ENCODE peak calls at places on chromosomes 4 and X, in ten cellular contexts. One of them, this sample, is unnamed.

GRCh38 chrX:100895365-100896075 is 21.4 kb upstream of the NOX1 start:
- DNase-seq in upper lobe of right lung: no peak
- DNase-seq in cardiac fibroblast: peak; percentile 57
- DNase-seq in K562: no peak
- DNase-seq in right atrium auricular region: no peak
- DNase-seq in AG04450: no peak
- DNase-seq in glutamatergic neuron: peak; percentile 15
- DNase-seq in astrocyte of the spinal cord: peak; percentile 41
- DNase-seq in prostate gland: no peak
- DNase-seq in mesothelial cell of epicardium: no peak
- DNase-seq in this sample: peak; percentile 3

GRCh38 chr4:8015512-8015911 is 75.9 kb upstream of the AFAP1 start:
- DNase-seq in upper lobe of right lung: no peak
- DNase-seq in cardiac fibroblast: peak; percentile 26
- DNase-seq in K562: peak; percentile 20
- DNase-seq in right atrium auricular region: no peak
- DNase-seq in AG04450: no peak
- DNase-seq in glutamatergic neuron: no peak
- DNase-seq in astrocyte of the spinal cord: peak; percentile 8
- DNase-seq in prostate gland: no peak
- DNase-seq in mesothelial cell of epicardium: no peak
- DNase-seq in this sample: no peak

GRCh38 chr4:178953447-178954120 is 1511.3 kb upstream of the AGA start:
- DNase-seq in upper lobe of right lung: no peak
- DNase-seq in cardiac fibroblast: no peak
- DNase-seq in K562: no peak
- DNase-seq in right atrium auricular region: no peak
- DNase-seq in AG04450: no peak
- DNase-seq in glutamatergic neuron: no peak
- DNase-seq in astrocyte of the spinal cord: no peak
- DNase-seq in prostate gland: no peak
- DNase-seq in mesothelial cell of epicardium: no peak
- DNase-seq in this sample: no peak

GRCh38 chrX:39508300-39508692 is 589.5 kb downstream of the BCOR start:
- DNase-seq in upper lobe of right lung: no peak
- DNase-seq in cardiac fibroblast: no peak
- DNase-seq in K562: no peak
- DNase-seq in right atrium auricular region: no peak
- DNase-seq in AG04450: no peak
- DNase-seq in glutamatergic neuron: no peak
- DNase-seq in astrocyte of the spinal cord: no peak
- DNase-seq in prostate gland: no peak
- DNase-seq in mesothelial cell of epicardium: no peak
- DNase-seq in this sample: no peak

GRCh38 chr4:8886625-8887406 is 15.2 kb upstream of the HMX1 start:
- DNase-seq in upper lobe of right lung: no peak
- DNase-seq in cardiac fibroblast: no peak
- DNase-seq in K562: peak; percentile 51
- DNase-seq in right atrium auricular region: no peak
- DNase-seq in AG04450: no peak
- DNase-seq in glutamatergic neuron: no peak
- DNase-seq in astrocyte of the spinal cord: no peak
- DNase-seq in prostate gland: no peak
- DNase-seq in mesothelial cell of epicardium: no peak
- DNase-seq in this sample: no peak

GRCh38 chr4:187065836-187066235 is 342.2 kb upstream of the FAT1 start:
- DNase-seq in upper lobe of right lung: no peak
- DNase-seq in cardiac fibroblast: no peak
- DNase-seq in K562: no peak
- DNase-seq in right atrium auricular region: no peak
- DNase-seq in AG04450: no peak
- DNase-seq in glutamatergic neuron: no peak
- DNase-seq in astrocyte of the spinal cord: no peak
- DNase-seq in prostate gland: no peak
- DNase-seq in mesothelial cell of epicardium: no peak
- DNase-seq in this sample: no peak

GRCh38 chrX:30593435-30594200 is 16.1 kb upstream of the TASL start:
- DNase-seq in upper lobe of right lung: no peak
- DNase-seq in cardiac fibroblast: no peak
- DNase-seq in K562: no peak
- DNase-seq in right atrium auricular region: no peak
- DNase-seq in AG04450: no peak
- DNase-seq in glutamatergic neuron: no peak
- DNase-seq in astrocyte of the spinal cord: no peak
- DNase-seq in prostate gland: no peak
- DNase-seq in mesothelial cell of epicardium: no peak
- DNase-seq in this sample: no peak

GRCh38 chr4:55554453-55555030 is 7.8 kb upstream of the CLOCK start:
- DNase-seq in upper lobe of right lung: no peak
- DNase-seq in cardiac fibroblast: peak; percentile 78
- DNase-seq in K562: no peak
- DNase-seq in right atrium auricular region: no peak
- DNase-seq in AG04450: no peak
- DNase-seq in glutamatergic neuron: no peak
- DNase-seq in astrocyte of the spinal cord: peak; percentile 62
- DNase-seq in prostate gland: no peak
- DNase-seq in mesothelial cell of epicardium: no peak
- DNase-seq in this sample: no peak

GRCh38 chr4:145871209-145871608 is 67.4 kb downstream of the ZNF827 start:
- DNase-seq in upper lobe of right lung: no peak
- DNase-seq in cardiac fibroblast: no peak
- DNase-seq in K562: no peak
- DNase-seq in right atrium auricular region: no peak
- DNase-seq in AG04450: no peak
- DNase-seq in glutamatergic neuron: no peak
- DNase-seq in astrocyte of the spinal cord: peak; percentile 18
- DNase-seq in prostate gland: no peak
- DNase-seq in mesothelial cell of epicardium: no peak
- DNase-seq in this sample: no peak

GRCh38 chr4:145867416-145867815 is 71.2 kb downstream of the ZNF827 start:
- DNase-seq in upper lobe of right lung: no peak
- DNase-seq in cardiac fibroblast: no peak
- DNase-seq in K562: no peak
- DNase-seq in right atrium auricular region: no peak
- DNase-seq in AG04450: no peak
- DNase-seq in glutamatergic neuron: no peak
- DNase-seq in astrocyte of the spinal cord: no peak
- DNase-seq in prostate gland: no peak
- DNase-seq in mesothelial cell of epicardium: no peak
- DNase-seq in this sample: no peak

GRCh38 chr4:145870155-145871020 is 68.2 kb downstream of the ZNF827 start:
- DNase-seq in upper lobe of right lung: no peak
- DNase-seq in cardiac fibroblast: no peak
- DNase-seq in K562: no peak
- DNase-seq in right atrium auricular region: no peak
- DNase-seq in AG04450: no peak
- DNase-seq in glutamatergic neuron: no peak
- DNase-seq in astrocyte of the spinal cord: no peak
- DNase-seq in prostate gland: no peak
- DNase-seq in mesothelial cell of epicardium: no peak
- DNase-seq in this sample: no peak

GRCh38 chr4:145865274-145865941 is 73.2 kb downstream of the ZNF827 start:
- DNase-seq in upper lobe of right lung: no peak
- DNase-seq in cardiac fibroblast: no peak
- DNase-seq in K562: no peak
- DNase-seq in right atrium auricular region: no peak
- DNase-seq in AG04450: no peak
- DNase-seq in glutamatergic neuron: no peak
- DNase-seq in astrocyte of the spinal cord: no peak
- DNase-seq in prostate gland: no peak
- DNase-seq in mesothelial cell of epicardium: no peak
- DNase-seq in this sample: no peak

GRCh38 chr4:145868637-145869409 is 69.8 kb downstream of the ZNF827 start:
- DNase-seq in upper lobe of right lung: no peak
- DNase-seq in cardiac fibroblast: no peak
- DNase-seq in K562: no peak
- DNase-seq in right atrium auricular region: no peak
- DNase-seq in AG04450: no peak
- DNase-seq in glutamatergic neuron: no peak
- DNase-seq in astrocyte of the spinal cord: peak; percentile 16
- DNase-seq in prostate gland: no peak
- DNase-seq in mesothelial cell of epicardium: no peak
- DNase-seq in this sample: no peak
- TF ChIP-seq CTCF in upper lobe of right lung: peak; percentile 12
- TF ChIP-seq CTCF in cardiac fibroblast: no peak
- TF ChIP-seq CTCF in K562: no peak
- TF ChIP-seq CTCF in right atrium auricular region: no peak
- TF ChIP-seq CTCF in AG04450: peak; percentile 29
- TF ChIP-seq CTCF in glutamatergic neuron: peak; percentile 19
- TF ChIP-seq CTCF in astrocyte of the spinal cord: peak; percentile 16
- TF ChIP-seq CTCF in prostate gland: no peak
- TF ChIP-seq CTCF in mesothelial cell of epicardium: peak; percentile 34
- TF ChIP-seq CTCF in this sample: no peak

DNA sequence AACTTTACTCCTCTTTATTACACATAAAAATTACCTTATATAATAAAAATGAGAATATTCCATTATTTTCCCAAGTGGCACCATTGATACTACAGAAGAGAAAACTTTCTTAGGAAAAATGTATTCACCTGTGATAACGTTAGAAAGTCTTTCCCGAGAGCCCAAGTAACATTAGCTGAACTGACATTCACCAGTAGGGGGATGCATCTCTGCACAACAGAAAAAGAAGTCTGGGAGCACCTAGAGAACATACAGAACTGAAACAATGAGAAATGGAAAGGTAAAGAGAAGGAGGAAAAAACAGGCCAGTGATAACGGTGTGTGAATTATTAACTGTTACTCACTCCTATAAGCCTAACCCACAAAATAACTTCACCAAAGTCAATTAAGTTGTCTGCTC is 423.3 kb downstream of the CENPC start:
- DNase-seq in upper lobe of right lung: no peak
- DNase-seq in cardiac fibroblast: peak; percentile 1
- DNase-seq in K562: no peak
- DNase-seq in right atrium auricular region: no peak
- DNase-seq in AG04450: no peak
- DNase-seq in glutamatergic neuron: no peak
- DNase-seq in astrocyte of the spinal cord: no peak
- DNase-seq in prostate gland: no peak
- DNase-seq in mesothelial cell of epicardium: no peak
- DNase-seq in this sample: no peak
- TF ChIP-seq CTCF in upper lobe of right lung: no peak
- TF ChIP-seq CTCF in cardiac fibroblast: peak; percentile 20
- TF ChIP-seq CTCF in K562: no peak
- TF ChIP-seq CTCF in right atrium auricular region: no peak
- TF ChIP-seq CTCF in AG04450: no peak
- TF ChIP-seq CTCF in glutamatergic neuron: peak; percentile 64
- TF ChIP-seq CTCF in astrocyte of the spinal cord: peak; percentile 43
- TF ChIP-seq CTCF in prostate gland: no peak
- TF ChIP-seq CTCF in mesothelial cell of epicardium: peak; percentile 49
- TF ChIP-seq CTCF in this sample: peak; percentile 59

DNA sequence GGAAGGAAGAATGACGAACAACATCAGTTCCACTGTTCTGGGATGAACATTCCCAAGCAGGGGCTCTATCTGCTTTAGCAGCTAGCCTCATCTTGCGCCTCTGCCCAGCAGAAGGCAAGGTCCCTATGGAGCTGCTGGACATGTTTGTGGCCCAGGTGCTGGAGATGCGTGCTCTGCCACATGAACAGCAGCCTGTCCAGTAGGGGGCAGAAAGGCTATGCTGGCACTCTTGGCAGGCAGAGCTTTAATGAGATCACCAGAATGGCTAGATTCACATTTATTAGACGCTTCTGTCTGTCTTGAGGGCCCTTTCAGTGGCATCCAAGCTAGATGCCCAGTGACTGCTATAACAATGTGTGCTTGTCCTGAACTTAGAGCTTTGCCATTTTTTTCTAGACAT is 1826.0 kb downstream of the STIM2 start:
- DNase-seq in upper lobe of right lung: no peak
- DNase-seq in cardiac fibroblast: peak; percentile 28
- DNase-seq in K562: peak; percentile 10
- DNase-seq in right atrium auricular region: no peak
- DNase-seq in AG04450: no peak
- DNase-seq in glutamatergic neuron: peak; percentile 72
- DNase-seq in astrocyte of the spinal cord: peak; percentile 12
- DNase-seq in prostate gland: no peak
- DNase-seq in mesothelial cell of epicardium: no peak
- DNase-seq in this sample: peak; percentile 39
- TF ChIP-seq CTCF in upper lobe of right lung: peak; percentile 9
- TF ChIP-seq CTCF in cardiac fibroblast: peak; percentile 65
- TF ChIP-seq CTCF in K562: no peak
- TF ChIP-seq CTCF in right atrium auricular region: no peak
- TF ChIP-seq CTCF in AG04450: peak; percentile 57
- TF ChIP-seq CTCF in glutamatergic neuron: peak; percentile 68
- TF ChIP-seq CTCF in astrocyte of the spinal cord: peak; percentile 59
- TF ChIP-seq CTCF in prostate gland: no peak
- TF ChIP-seq CTCF in mesothelial cell of epicardium: no peak
- TF ChIP-seq CTCF in this sample: peak; percentile 46

GRCh38 chr4:86565641-86566040 is 28.5 kb upstream of the PTPN13 start:
- DNase-seq in upper lobe of right lung: no peak
- DNase-seq in cardiac fibroblast: no peak
- DNase-seq in K562: no peak
- DNase-seq in right atrium auricular region: no peak
- DNase-seq in AG04450: no peak
- DNase-seq in glutamatergic neuron: no peak
- DNase-seq in astrocyte of the spinal cord: no peak
- DNase-seq in prostate gland: no peak
- DNase-seq in mesothelial cell of epicardium: no peak
- DNase-seq in this sample: no peak

GRCh38 chr4:86558799-86559198 is 35.3 kb upstream of the PTPN13 start:
- DNase-seq in upper lobe of right lung: no peak
- DNase-seq in cardiac fibroblast: no peak
- DNase-seq in K562: no peak
- DNase-seq in right atrium auricular region: no peak
- DNase-seq in AG04450: no peak
- DNase-seq in glutamatergic neuron: no peak
- DNase-seq in astrocyte of the spinal cord: peak; percentile 17
- DNase-seq in prostate gland: peak; percentile 11
- DNase-seq in mesothelial cell of epicardium: no peak
- DNase-seq in this sample: no peak

GRCh38 chr4:86560447-86560846 is 33.7 kb upstream of the PTPN13 start:
- DNase-seq in upper lobe of right lung: no peak
- DNase-seq in cardiac fibroblast: no peak
- DNase-seq in K562: no peak
- DNase-seq in right atrium auricular region: no peak
- DNase-seq in AG04450: no peak
- DNase-seq in glutamatergic neuron: no peak
- DNase-seq in astrocyte of the spinal cord: no peak
- DNase-seq in prostate gland: no peak
- DNase-seq in mesothelial cell of epicardium: no peak
- DNase-seq in this sample: no peak

GRCh38 chr4:86569103-86569870 is 24.8 kb upstream of the PTPN13 start:
- DNase-seq in upper lobe of right lung: no peak
- DNase-seq in cardiac fibroblast: no peak
- DNase-seq in K562: no peak
- DNase-seq in right atrium auricular region: no peak
- DNase-seq in AG04450: no peak
- DNase-seq in glutamatergic neuron: no peak
- DNase-seq in astrocyte of the spinal cord: no peak
- DNase-seq in prostate gland: no peak
- DNase-seq in mesothelial cell of epicardium: no peak
- DNase-seq in this sample: no peak

DNA sequence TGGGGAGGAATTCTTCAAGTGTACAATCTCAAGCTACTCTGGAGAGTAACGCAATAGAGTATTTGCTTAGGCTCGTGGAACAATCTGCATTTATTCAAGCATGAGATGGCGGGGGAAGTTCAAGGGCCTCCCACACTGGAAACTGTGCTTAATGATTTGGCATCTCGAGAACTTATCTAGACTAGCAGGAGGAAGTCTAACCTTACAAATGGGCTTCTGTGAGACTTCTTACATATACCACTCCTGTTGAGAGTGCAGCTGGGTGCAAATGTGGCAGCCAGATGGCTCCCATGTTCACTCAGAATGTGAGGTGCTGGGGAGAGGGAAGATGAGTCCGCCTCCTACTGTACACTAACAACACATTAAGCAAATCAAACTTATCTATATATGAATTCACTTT is 29.3 kb upstream of the PTPN13 start:
- DNase-seq in upper lobe of right lung: no peak
- DNase-seq in cardiac fibroblast: no peak
- DNase-seq in K562: no peak
- DNase-seq in right atrium auricular region: no peak
- DNase-seq in AG04450: no peak
- DNase-seq in glutamatergic neuron: peak; percentile 27
- DNase-seq in astrocyte of the spinal cord: no peak
- DNase-seq in prostate gland: no peak
- DNase-seq in mesothelial cell of epicardium: no peak
- DNase-seq in this sample: no peak
- TF ChIP-seq CTCF in upper lobe of right lung: no peak
- TF ChIP-seq CTCF in cardiac fibroblast: no peak
- TF ChIP-seq CTCF in K562: no peak
- TF ChIP-seq CTCF in right atrium auricular region: no peak
- TF ChIP-seq CTCF in AG04450: no peak
- TF ChIP-seq CTCF in glutamatergic neuron: no peak
- TF ChIP-seq CTCF in astrocyte of the spinal cord: no peak
- TF ChIP-seq CTCF in prostate gland: no peak
- TF ChIP-seq CTCF in mesothelial cell of epicardium: no peak
- TF ChIP-seq CTCF in this sample: no peak

This sample was measured in nephron progenitor cell.